ENCODE peak calls at places on chromosomes 6 and 20, in six cellular contexts. M is OCI-M1, C is uterus, N is iPS-NIHi11, U is cardiac fibroblast, Z is GM19239. D is an unnamed sample.

GRCh38 chr6:53236241-53236640 is 87.6 kb upstream of the GCM1 start:
- DNase-seq in M (no peak), C (no peak), N (no peak), U (no peak), Z (no peak), D (no peak)

GRCh38 chr6:71403422-71404134 is 115.0 kb downstream of the OGFRL1 start:
- DNase-seq in M (no peak), C (no peak), N (no peak), U (peak; percentile 61), Z (no peak), D (no peak)

GRCh38 chr6:25866011-25866410 is 8.0 kb downstream of the SLC17A3 start:
- DNase-seq in M (peak; percentile 91), C (no peak), N (no peak), U (no peak), Z (no peak), D (no peak)

GRCh38 chr6:4581468-4582420 is 194.5 kb upstream of the CDYL start:
- DNase-seq in M (no peak), C (no peak), N (no peak), U (peak; percentile 92), Z (no peak), D (no peak)

GRCh38 chr6:131443514-131443913 is 129.5 kb upstream of the ARG1 start:
- DNase-seq in M (no peak), C (no peak), N (no peak), U (no peak), Z (no peak), D (no peak)

GRCh38 chr6:74623027-74623426 is 582.8 kb downstream of the COL12A1 start:
- DNase-seq in M (no peak), C (no peak), N (no peak), U (no peak), Z (no peak), D (no peak)

GRCh38 chr6:124002377-124003081 is 198.9 kb downstream of the NKAIN2 start:
- DNase-seq in M (no peak), C (no peak), N (no peak), U (no peak), Z (no peak), D (no peak)

GRCh38 chr20:13953227-13953626 is 37.2 kb downstream of the SEL1L2 start:
- DNase-seq in M (peak; percentile 8), C (no peak), N (peak; percentile 12), U (no peak), Z (no peak), D (no peak)

GRCh38 chr6:36641543-36641942 is 37.0 kb upstream of the CDKN1A start:
- DNase-seq in M (no peak), C (no peak), N (no peak), U (no peak), Z (no peak), D (no peak)

GRCh38 chr6:45661667-45662066 is 283.9 kb upstream of the SUPT3H start:
- DNase-seq in M (no peak), C (no peak), N (no peak), U (peak; percentile 89), Z (no peak), D (no peak)

GRCh38 chr6:75086236-75086635 is 119.6 kb downstream of the COL12A1 start:
- DNase-seq in M (no peak), C (no peak), N (no peak), U (no peak), Z (no peak), D (no peak)

GRCh38 chr6:18323935-18324707 is 59.8 kb upstream of the DEK start:
- DNase-seq in M (peak; percentile 82), C (no peak), N (peak; percentile 74), U (peak; percentile 74), Z (peak; percentile 30), D (peak; percentile 28)

GRCh38 chr6:127267742-127268588 is 1.3 kb downstream of the RNF146 start:
- DNase-seq in M (peak; percentile 53), C (no peak), N (no peak), U (peak; percentile 30), Z (no peak), D (no peak)

GRCh38 chr20:53530440-53530839 is 63.2 kb downstream of the ZNF217 start:
- DNase-seq in M (no peak), C (no peak), N (no peak), U (no peak), Z (no peak), D (no peak)

GRCh38 chr20:51752343-51752951 is 15.7 kb downstream of the ATP9A start:
- DNase-seq in M (no peak), C (no peak), N (no peak), U (peak; percentile 82), Z (no peak), D (no peak)

GRCh38 chr6:160391419-160392116 is 43.4 kb downstream of the SLC22A3 start:
- DNase-seq in M (no peak), C (no peak), N (no peak), U (peak; percentile 93), Z (no peak), D (no peak)

GRCh38 chr6:138988469-138988834 is 399 bp upstream of the REPS1 start:
- DNase-seq in M (no peak), C (no peak), N (no peak), U (no peak), Z (no peak), D (no peak)

GRCh38 chr6:147382945-147383554 is 125.4 kb upstream of the SAMD5 start:
- DNase-seq in M (peak; percentile 57), C (no peak), N (peak; percentile 26), U (peak; percentile 70), Z (no peak), D (no peak)

GRCh38 chr20:24672886-24673677 is 203.7 kb downstream of the SYNDIG1 start:
- DNase-seq in M (no peak), C (no peak), N (no peak), U (peak; percentile 96), Z (no peak), D (no peak)

GRCh38 chr20:44683263-44684046 is 31.7 kb upstream of the CCN5 start:
- DNase-seq in M (peak; percentile 71), C (no peak), N (peak; percentile 83), U (peak; percentile 64), Z (peak; percentile 74), D (peak; percentile 72)